ENCODE peak calls at places on chromosomes 16 and 17, in nine cellular contexts. B, Z, P, Y, T, W, L, A and V are unnamed samples.

GRCh38 chr16:81238296-81239011 is at the start of gene BCO1:
- DNase-seq in B (peak), Z (peak), P (no peak), Y (no peak), T (no peak), W (peak), L (peak), A (no peak), V (peak)

GRCh38 chr16:23903001-23903414 is 67.2 kb downstream of the PRKCB start:
- DNase-seq in B (no peak), Z (peak), P (no peak), Y (peak), T (no peak), W (no peak), L (no peak), A (no peak), V (no peak)

GRCh38 chr17:10107320-10108165 is 90.9 kb downstream of the GAS7 start:
- DNase-seq in B (no peak), Z (no peak), P (no peak), Y (no peak), T (no peak), W (no peak), L (no peak), A (no peak), V (no peak)

GRCh38 chr17:78993981-78994671 is 14.4 kb upstream of the LGALS3BP start:
- DNase-seq in B (no peak), Z (no peak), P (no peak), Y (peak), T (no peak), W (no peak), L (no peak), A (no peak), V (no peak)

GRCh38 chr17:82703036-82703745 is 4.7 kb upstream of the RAB40B start:
- DNase-seq in B (no peak), Z (no peak), P (no peak), Y (no peak), T (no peak), W (no peak), L (no peak), A (no peak), V (no peak)

GRCh38 chr17:12619444-12620199 is 46.1 kb upstream of the MYOCD start:
- DNase-seq in B (no peak), Z (no peak), P (no peak), Y (no peak), T (no peak), W (no peak), L (no peak), A (no peak), V (no peak)

GRCh38 chr17:7700510-7700909 is 4.5 kb upstream of the EFNB3 start:
- DNase-seq in B (no peak), Z (no peak), P (no peak), Y (no peak), T (no peak), W (no peak), L (no peak), A (no peak), V (no peak)

GRCh38 chr17:38905375-38905774 is 20.0 kb upstream of the LASP1NB start:
- DNase-seq in B (no peak), Z (no peak), P (no peak), Y (no peak), T (no peak), W (no peak), L (no peak), A (no peak), V (no peak)

GRCh38 chr17:33929181-33929724 is 325.8 kb upstream of the CCL2 start:
- DNase-seq in B (no peak), Z (no peak), P (no peak), Y (no peak), T (no peak), W (no peak), L (no peak), A (no peak), V (no peak)

GRCh38 chr17:8467527-8467926 is 31.8 kb downstream of the NDEL1 start:
- DNase-seq in B (no peak), Z (no peak), P (no peak), Y (no peak), T (no peak), W (no peak), L (no peak), A (no peak), V (no peak)